ENCODE peak calls at places on chromosomes 12 and 14, in ten cellular contexts. One of them, this sample, is unnamed.

GRCh38 chr12:129544716-129545115 is 359.1 kb downstream of the TMEM132D start:
- ATAC-seq in RWPE2: no peak
- ATAC-seq in upper lobe of left lung: no peak
- ATAC-seq in left cardiac atrium: no peak
- ATAC-seq in effector memory CD8-positive, alpha-beta T cell: no peak
- ATAC-seq in PC-3: no peak
- ATAC-seq in Right ventricle myocardium superior: no peak
- ATAC-seq in pancreas: no peak
- ATAC-seq in gastrocnemius medialis: no peak
- ATAC-seq in stimulated activated naive B cell treated with anti-CD40 and anti-IgM and Interleukin-4, amounts not matched to agents 10 μg/mL and 1 μg/mL and 100 μg/mL, for 72 hours: no peak
- ATAC-seq in this sample: no peak

GRCh38 chr12:67358686-67359374 is 89.7 kb downstream of the CAND1 start:
- ATAC-seq in RWPE2: no peak
- ATAC-seq in upper lobe of left lung: peak; percentile 78
- ATAC-seq in left cardiac atrium: peak; percentile 75
- ATAC-seq in effector memory CD8-positive, alpha-beta T cell: no peak
- ATAC-seq in PC-3: no peak
- ATAC-seq in Right ventricle myocardium superior: peak; percentile 39
- ATAC-seq in pancreas: no peak
- ATAC-seq in gastrocnemius medialis: peak; percentile 34
- ATAC-seq in stimulated activated naive B cell treated with anti-CD40 and anti-IgM and Interleukin-4, amounts not matched to agents 10 μg/mL and 1 μg/mL and 100 μg/mL, for 72 hours: no peak
- ATAC-seq in this sample: no peak

GRCh38 chr12:108825205-108825950 is 32.0 kb downstream of the SSH1 start:
- ATAC-seq in RWPE2: no peak
- ATAC-seq in upper lobe of left lung: no peak
- ATAC-seq in left cardiac atrium: peak; percentile 3
- ATAC-seq in effector memory CD8-positive, alpha-beta T cell: no peak
- ATAC-seq in PC-3: no peak
- ATAC-seq in Right ventricle myocardium superior: no peak
- ATAC-seq in pancreas: peak; percentile 17
- ATAC-seq in gastrocnemius medialis: no peak
- ATAC-seq in stimulated activated naive B cell treated with anti-CD40 and anti-IgM and Interleukin-4, amounts not matched to agents 10 μg/mL and 1 μg/mL and 100 μg/mL, for 72 hours: peak; percentile 76
- ATAC-seq in this sample: no peak

GRCh38 chr12:113075137-113075683 is 18.7 kb downstream of the DTX1 start:
- ATAC-seq in RWPE2: no peak
- ATAC-seq in upper lobe of left lung: no peak
- ATAC-seq in left cardiac atrium: no peak
- ATAC-seq in effector memory CD8-positive, alpha-beta T cell: peak; percentile 75
- ATAC-seq in PC-3: no peak
- ATAC-seq in Right ventricle myocardium superior: no peak
- ATAC-seq in pancreas: no peak
- ATAC-seq in gastrocnemius medialis: no peak
- ATAC-seq in stimulated activated naive B cell treated with anti-CD40 and anti-IgM and Interleukin-4, amounts not matched to agents 10 μg/mL and 1 μg/mL and 100 μg/mL, for 72 hours: peak; percentile 92
- ATAC-seq in this sample: peak; percentile 41

GRCh38 chr12:106685381-106685780 is 89.1 kb upstream of the RIC8B start:
- ATAC-seq in RWPE2: no peak
- ATAC-seq in upper lobe of left lung: no peak
- ATAC-seq in left cardiac atrium: no peak
- ATAC-seq in effector memory CD8-positive, alpha-beta T cell: no peak
- ATAC-seq in PC-3: no peak
- ATAC-seq in Right ventricle myocardium superior: no peak
- ATAC-seq in pancreas: no peak
- ATAC-seq in gastrocnemius medialis: no peak
- ATAC-seq in stimulated activated naive B cell treated with anti-CD40 and anti-IgM and Interleukin-4, amounts not matched to agents 10 μg/mL and 1 μg/mL and 100 μg/mL, for 72 hours: no peak
- ATAC-seq in this sample: no peak

GRCh38 chr14:25042362-25043299 is 7.3 kb downstream of the STXBP6 start:
- ATAC-seq in RWPE2: no peak
- ATAC-seq in upper lobe of left lung: peak; percentile 46
- ATAC-seq in left cardiac atrium: peak; percentile 56
- ATAC-seq in effector memory CD8-positive, alpha-beta T cell: no peak
- ATAC-seq in PC-3: no peak
- ATAC-seq in Right ventricle myocardium superior: peak; percentile 46
- ATAC-seq in pancreas: peak; percentile 46
- ATAC-seq in gastrocnemius medialis: no peak
- ATAC-seq in stimulated activated naive B cell treated with anti-CD40 and anti-IgM and Interleukin-4, amounts not matched to agents 10 μg/mL and 1 μg/mL and 100 μg/mL, for 72 hours: no peak
- ATAC-seq in this sample: no peak

GRCh38 chr12:110042260-110042659 is 6.1 kb downstream of the C12orf76 start:
- ATAC-seq in RWPE2: no peak
- ATAC-seq in upper lobe of left lung: no peak
- ATAC-seq in left cardiac atrium: peak; percentile 37
- ATAC-seq in effector memory CD8-positive, alpha-beta T cell: no peak
- ATAC-seq in PC-3: no peak
- ATAC-seq in Right ventricle myocardium superior: peak; percentile 86
- ATAC-seq in pancreas: peak; percentile 56
- ATAC-seq in gastrocnemius medialis: peak; percentile 97
- ATAC-seq in stimulated activated naive B cell treated with anti-CD40 and anti-IgM and Interleukin-4, amounts not matched to agents 10 μg/mL and 1 μg/mL and 100 μg/mL, for 72 hours: no peak
- ATAC-seq in this sample: no peak

GRCh38 chr14:94423465-94424056 is 29.0 kb downstream of the SERPINA11 start:
- ATAC-seq in RWPE2: peak; percentile 70
- ATAC-seq in upper lobe of left lung: peak; percentile 78
- ATAC-seq in left cardiac atrium: peak; percentile 44
- ATAC-seq in effector memory CD8-positive, alpha-beta T cell: no peak
- ATAC-seq in PC-3: no peak
- ATAC-seq in Right ventricle myocardium superior: peak; percentile 53
- ATAC-seq in pancreas: peak; percentile 92
- ATAC-seq in gastrocnemius medialis: no peak
- ATAC-seq in stimulated activated naive B cell treated with anti-CD40 and anti-IgM and Interleukin-4, amounts not matched to agents 10 μg/mL and 1 μg/mL and 100 μg/mL, for 72 hours: peak; percentile 46
- ATAC-seq in this sample: peak; percentile 67

GRCh38 chr14:68510201-68510600 is 282.7 kb downstream of the ZFP36L1 start:
- ATAC-seq in RWPE2: no peak
- ATAC-seq in upper lobe of left lung: peak; percentile 71
- ATAC-seq in left cardiac atrium: peak; percentile 48
- ATAC-seq in effector memory CD8-positive, alpha-beta T cell: no peak
- ATAC-seq in PC-3: no peak
- ATAC-seq in Right ventricle myocardium superior: peak; percentile 45
- ATAC-seq in pancreas: no peak
- ATAC-seq in gastrocnemius medialis: peak; percentile 39
- ATAC-seq in stimulated activated naive B cell treated with anti-CD40 and anti-IgM and Interleukin-4, amounts not matched to agents 10 μg/mL and 1 μg/mL and 100 μg/mL, for 72 hours: no peak
- ATAC-seq in this sample: no peak

GRCh38 chr14:95507174-95507573 is 9.3 kb downstream of the SYNE3 start:
- ATAC-seq in RWPE2: peak; percentile 91
- ATAC-seq in upper lobe of left lung: peak; percentile 88
- ATAC-seq in left cardiac atrium: peak; percentile 93
- ATAC-seq in effector memory CD8-positive, alpha-beta T cell: no peak
- ATAC-seq in PC-3: peak; percentile 89
- ATAC-seq in Right ventricle myocardium superior: peak; percentile 88
- ATAC-seq in pancreas: peak; percentile 76
- ATAC-seq in gastrocnemius medialis: peak; percentile 93
- ATAC-seq in stimulated activated naive B cell treated with anti-CD40 and anti-IgM and Interleukin-4, amounts not matched to agents 10 μg/mL and 1 μg/mL and 100 μg/mL, for 72 hours: no peak
- ATAC-seq in this sample: peak; percentile 71

GRCh38 chr12:42421844-42422779 is 96.1 kb downstream of the PPHLN1 start:
- ATAC-seq in RWPE2: peak; percentile 43
- ATAC-seq in upper lobe of left lung: peak; percentile 69
- ATAC-seq in left cardiac atrium: peak; percentile 93
- ATAC-seq in effector memory CD8-positive, alpha-beta T cell: no peak
- ATAC-seq in PC-3: peak; percentile 55
- ATAC-seq in Right ventricle myocardium superior: peak; percentile 90
- ATAC-seq in pancreas: peak; percentile 83
- ATAC-seq in gastrocnemius medialis: peak; percentile 85
- ATAC-seq in stimulated activated naive B cell treated with anti-CD40 and anti-IgM and Interleukin-4, amounts not matched to agents 10 μg/mL and 1 μg/mL and 100 μg/mL, for 72 hours: peak; percentile 86
- ATAC-seq in this sample: no peak

GRCh38 chr12:32134144-32134888 is 27.7 kb downstream of the BICD1 start:
- ATAC-seq in RWPE2: peak; percentile 64
- ATAC-seq in upper lobe of left lung: no peak
- ATAC-seq in left cardiac atrium: peak; percentile 51
- ATAC-seq in effector memory CD8-positive, alpha-beta T cell: peak; percentile 83
- ATAC-seq in PC-3: peak; percentile 95
- ATAC-seq in Right ventricle myocardium superior: no peak
- ATAC-seq in pancreas: no peak
- ATAC-seq in gastrocnemius medialis: no peak
- ATAC-seq in stimulated activated naive B cell treated with anti-CD40 and anti-IgM and Interleukin-4, amounts not matched to agents 10 μg/mL and 1 μg/mL and 100 μg/mL, for 72 hours: peak; percentile 85
- ATAC-seq in this sample: peak; percentile 67